ENCODE peak calls at places on chromosomes 3 and 15, in ten cellular contexts. H is choroid plexus epithelial cell; B is D341Med; D is endodermal cell; E is fibroblast of the aortic adventitia; Q is cerebellar cortex; W is HEK293T; O is H9; U is CD4-positive, alpha-beta T cell; J is NCI-H226. K is an unnamed sample.

GRCh38 chr15:29409890-29410289 is 140.3 kb upstream of the NSMCE3 start:
- DNase-seq in H (no peak), B (no peak), D (no peak), E (no peak), Q (no peak), W (no peak), O (no peak), U (no peak), J (no peak), K (no peak)

GRCh38 chr15:63860161-63860954 is 26.6 kb upstream of the HERC1 start:
- DNase-seq in H (no peak), B (no peak), D (no peak), E (no peak), Q (no peak), W (no peak), O (no peak), U (peak), J (no peak), K (no peak)

GRCh38 chr15:41647269-41647668 is 12.9 kb upstream of the MGA start:
- DNase-seq in H (peak), B (no peak), D (no peak), E (no peak), Q (no peak), W (no peak), O (no peak), U (no peak), J (no peak), K (no peak)

GRCh38 chr15:89575656-89576416 is 567 bp downstream of the TICRR start:
- DNase-seq in H (peak), B (peak), D (peak), E (no peak), Q (no peak), W (no peak), O (peak), U (no peak), J (peak), K (peak)

GRCh38 chr3:22159004-22159695 is 408.1 kb upstream of the ZNF385D start:
- DNase-seq in H (no peak), B (no peak), D (no peak), E (no peak), Q (peak), W (no peak), O (no peak), U (no peak), J (no peak), K (peak)

GRCh38 chr3:18264331-18264730 is 160.8 kb downstream of the SATB1 start:
- DNase-seq in H (no peak), B (no peak), D (no peak), E (no peak), Q (no peak), W (no peak), O (no peak), U (no peak), J (no peak), K (no peak)

GRCh38 chr15:95639208-95639607 is 691.3 kb upstream of the NR2F2 start:
- DNase-seq in H (no peak), B (no peak), D (no peak), E (no peak), Q (no peak), W (no peak), O (no peak), U (no peak), J (no peak), K (no peak)

GRCh38 chr3:125287248-125287647 is 74.7 kb upstream of the SLC12A8 start:
- DNase-seq in H (no peak), B (no peak), D (no peak), E (no peak), Q (no peak), W (no peak), O (no peak), U (no peak), J (no peak), K (no peak)

GRCh38 chr3:17544632-17545031 is 197.8 kb downstream of the TBC1D5 start:
- DNase-seq in H (peak), B (no peak), D (no peak), E (peak), Q (no peak), W (no peak), O (no peak), U (no peak), J (no peak), K (no peak)

GRCh38 chr15:31212286-31212685 is 110.8 kb upstream of the TRPM1 start:
- DNase-seq in H (peak), B (no peak), D (no peak), E (no peak), Q (no peak), W (no peak), O (no peak), U (no peak), J (no peak), K (no peak)

GRCh38 chr15:31106495-31107300 is 5.2 kb upstream of the TRPM1 start:
- DNase-seq in H (no peak), B (no peak), D (no peak), E (no peak), Q (no peak), W (no peak), O (no peak), U (no peak), J (no peak), K (no peak)

GRCh38 chr3:38950585-38950984 is 101.2 kb downstream of the SCN11A start:
- DNase-seq in H (no peak), B (no peak), D (no peak), E (no peak), Q (no peak), W (no peak), O (no peak), U (no peak), J (no peak), K (no peak)

GRCh38 chr3:53254810-53255359 is 937 bp downstream of the TKT start:
- DNase-seq in H (peak), B (peak), D (peak), E (peak), Q (peak), W (peak), O (peak), U (peak), J (peak), K (peak)

GRCh38 chr15:91114301-91114700 is 14.2 kb downstream of the SV2B start:
- DNase-seq in H (no peak), B (peak), D (peak), E (no peak), Q (peak), W (no peak), O (no peak), U (no peak), J (no peak), K (peak)

GRCh38 chr15:52023169-52023922 is 4.3 kb downstream of the MAPK6 start:
- DNase-seq in H (no peak), B (no peak), D (no peak), E (no peak), Q (no peak), W (no peak), O (no peak), U (no peak), J (no peak), K (no peak)

GRCh38 chr3:36704280-36704679 is 60.1 kb downstream of the DCLK3 start:
- DNase-seq in H (no peak), B (no peak), D (no peak), E (no peak), Q (no peak), W (no peak), O (no peak), U (no peak), J (no peak), K (no peak)

GRCh38 chr15:49860101-49860500 is 239.3 kb downstream of the DTWD1 start:
- DNase-seq in H (peak), B (no peak), D (no peak), E (peak), Q (no peak), W (no peak), O (no peak), U (no peak), J (peak), K (no peak)

GRCh38 chr3:40845916-40846315 is 321.2 kb downstream of the ZNF621 start:
- DNase-seq in H (no peak), B (no peak), D (no peak), E (no peak), Q (no peak), W (no peak), O (no peak), U (no peak), J (no peak), K (no peak)

GRCh38 chr3:148318240-148318639 is 379.5 kb upstream of the AGTR1 start:
- DNase-seq in H (no peak), B (no peak), D (no peak), E (peak), Q (no peak), W (no peak), O (no peak), U (no peak), J (no peak), K (no peak)

GRCh38 chr15:74489518-74490338 is 28.8 kb upstream of the UBL7 start:
- DNase-seq in H (peak), B (peak), D (peak), E (peak), Q (peak), W (peak), O (peak), U (peak), J (no peak), K (peak)

GRCh38 chr3:4509983-4510755 is 17.0 kb downstream of the ITPR1 start:
- DNase-seq in H (no peak), B (no peak), D (no peak), E (no peak), Q (no peak), W (no peak), O (no peak), U (no peak), J (no peak), K (no peak)

GRCh38 chr3:52299815-52300611 is 12.4 kb downstream of the GLYCTK start:
- DNase-seq in H (peak), B (no peak), D (peak), E (peak), Q (peak), W (no peak), O (peak), U (no peak), J (peak), K (peak)

GRCh38 chr15:72998226-72998625 is 54.0 kb upstream of the NEO1 start:
- DNase-seq in H (no peak), B (no peak), D (no peak), E (no peak), Q (no peak), W (no peak), O (no peak), U (no peak), J (peak), K (no peak)

GRCh38 chr15:72932461-72932860 is 119.8 kb upstream of the NEO1 start:
- DNase-seq in H (no peak), B (no peak), D (no peak), E (no peak), Q (no peak), W (no peak), O (no peak), U (no peak), J (no peak), K (no peak)

GRCh38 chr15:67065531-67066005 is at the start of gene SMAD3:
- DNase-seq in H (peak), B (peak), D (peak), E (peak), Q (peak), W (peak), O (peak), U (peak), J (peak), K (peak)

K was measured in NCI-H82.